ENCODE peak calls at places on chromosome 12, in nine cellular contexts. R is psoas muscle, F is foreskin fibroblast, B is coronary artery, P is epithelial cell of esophagus, Y is uterus, A is HCT116, W is fibroblast of the aortic adventitia, L is AG04450. D is an unnamed sample.
A peak's percentile ranks its signal among the peaks of the same experiment; 100 is the strongest.

GRCh38 chr12:64669270-64669842 is 59.1 kb downstream of the RASSF3 start:
- DNase-seq in R (no peak), F (no peak), B (no peak), P (no peak), Y (no peak), A (no peak), W (no peak), L (no peak), D (no peak)

GRCh38 chr12:25124493-25124892 is 70.5 kb downstream of the DNAI7 start:
- DNase-seq in R (no peak), F (no peak), B (no peak), P (peak; percentile 37), Y (no peak), A (no peak), W (no peak), L (no peak), D (no peak)

GRCh38 chr12:69442894-69443293 is 27.3 kb upstream of the FRS2 start:
- DNase-seq in R (no peak), F (peak; percentile 11), B (no peak), P (peak; percentile 85), Y (no peak), A (no peak), W (peak; percentile 99), L (peak; percentile 15), D (no peak)

GRCh38 chr12:52335598-52336262 is 14.5 kb upstream of the KRT83 start:
- DNase-seq in R (no peak), F (no peak), B (no peak), P (no peak), Y (no peak), A (no peak), W (no peak), L (no peak), D (no peak)

GRCh38 chr12:79373896-79374499 is 316.8 kb downstream of the PAWR start:
- DNase-seq in R (no peak), F (peak; percentile 8), B (no peak), P (peak; percentile 41), Y (no peak), A (no peak), W (peak; percentile 35), L (no peak), D (no peak)

GRCh38 chr12:83758889-83759631 is 1072.4 kb downstream of the TMTC2 start:
- DNase-seq in R (no peak), F (no peak), B (no peak), P (no peak), Y (no peak), A (no peak), W (no peak), L (no peak), D (no peak)

GRCh38 chr12:24045816-24046257 is 96.4 kb upstream of the SOX5 start:
- DNase-seq in R (no peak), F (peak; percentile 2), B (no peak), P (no peak), Y (no peak), A (no peak), W (peak; percentile 58), L (no peak), D (no peak)

GRCh38 chr12:1917172-1918070 is 1.0 kb downstream of the CACNA2D4 start:
- DNase-seq in R (no peak), F (no peak), B (no peak), P (no peak), Y (no peak), A (no peak), W (no peak), L (no peak), D (peak; percentile 22)

GRCh38 chr12:974281-974862 is 16.7 kb upstream of the ERC1 start:
- DNase-seq in R (no peak), F (no peak), B (no peak), P (no peak), Y (no peak), A (no peak), W (no peak), L (no peak), D (no peak)

GRCh38 chr12:87363497-87364084 is 665.6 kb downstream of the C12orf50 start:
- DNase-seq in R (no peak), F (no peak), B (no peak), P (no peak), Y (no peak), A (no peak), W (no peak), L (no peak), D (no peak)

DNA sequence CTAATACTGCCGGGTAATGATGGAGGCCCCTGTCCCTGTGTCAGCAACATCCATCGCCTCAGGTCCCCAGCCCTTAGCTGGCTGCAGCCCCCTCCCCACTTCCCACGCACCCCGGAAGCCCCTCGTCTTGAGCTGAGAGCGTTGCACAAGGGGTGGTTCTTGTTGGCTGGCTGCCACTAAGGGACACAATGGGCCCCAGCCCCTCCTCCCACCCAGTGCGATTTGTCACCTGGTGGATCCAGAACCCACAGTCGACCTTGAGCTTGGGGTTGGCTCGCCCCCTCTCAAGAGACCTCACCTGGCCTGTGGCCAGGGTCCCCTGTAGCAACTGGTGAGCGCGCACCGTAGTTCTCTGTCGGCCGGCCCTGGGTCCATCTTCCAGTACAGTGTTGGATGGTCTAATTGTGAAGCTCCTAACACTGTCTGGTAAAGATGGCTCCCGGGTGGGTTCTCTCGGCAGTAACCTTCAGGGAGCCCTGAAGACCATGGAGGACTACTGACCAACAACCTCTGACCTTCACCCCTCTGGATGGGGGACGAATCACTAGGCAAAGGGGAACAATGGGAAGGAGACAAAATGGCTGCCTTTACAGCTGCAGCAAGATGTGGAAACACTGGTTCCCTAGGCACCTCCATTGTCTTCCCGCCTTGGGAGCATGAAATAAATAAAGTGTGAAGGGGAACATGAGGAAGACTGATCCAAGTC is 6.6 kb downstream of the PHB2 start:
- DNase-seq in R (no peak), F (no peak), B (peak; percentile 73), P (no peak), Y (no peak), A (no peak), W (no peak), L (no peak), D (no peak)
- H3K4me3 ChIP-seq in R (no peak overlapping the region), F (no peak overlapping the region), B (no peak overlapping the region), P (peak overlapping the region; percentile 98), Y (no peak overlapping the region), A (peak overlapping the region; percentile 99), W (no peak overlapping the region), L (no peak overlapping the region), D (no peak overlapping the region)

DNA sequence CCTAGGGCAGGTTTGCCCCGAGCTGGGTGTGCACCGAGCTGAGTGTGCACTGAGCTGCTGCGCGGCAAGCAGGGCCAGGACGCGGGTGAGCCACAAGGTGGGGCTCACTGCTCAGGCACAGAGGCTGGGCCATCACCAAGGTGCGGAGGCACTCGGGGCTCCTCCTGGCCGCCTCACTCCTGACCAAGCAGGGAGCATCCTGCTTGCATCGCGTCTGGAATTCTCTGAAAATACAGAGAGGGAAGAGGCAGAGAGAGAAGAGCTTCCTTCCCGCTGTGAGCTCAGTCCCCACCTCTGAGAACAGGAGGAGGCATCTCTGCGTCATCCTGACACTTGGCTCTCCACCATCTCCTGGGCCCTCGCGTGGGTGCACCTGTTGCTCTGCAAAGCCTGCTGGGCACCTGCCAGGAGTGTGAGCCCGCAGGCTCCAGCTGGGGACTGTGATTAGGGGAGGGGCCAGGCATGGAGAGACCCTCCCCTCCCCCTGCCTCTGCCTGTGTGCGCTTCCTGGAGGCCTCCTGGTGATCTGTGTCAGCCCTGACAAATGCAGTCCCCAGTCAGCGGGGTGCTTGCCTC is 116.3 kb downstream of the GLT1D1 start:
- DNase-seq in R (no peak), F (no peak), B (no peak), P (no peak), Y (no peak), A (no peak), W (no peak), L (no peak), D (peak; percentile 85)
- TF ChIP-seq CTCF in R (no peak), F (no peak), B (no peak), P (peak; percentile 4), Y (no peak), A (no peak), W (no peak), L (no peak), D (peak; percentile 56)

DNA sequence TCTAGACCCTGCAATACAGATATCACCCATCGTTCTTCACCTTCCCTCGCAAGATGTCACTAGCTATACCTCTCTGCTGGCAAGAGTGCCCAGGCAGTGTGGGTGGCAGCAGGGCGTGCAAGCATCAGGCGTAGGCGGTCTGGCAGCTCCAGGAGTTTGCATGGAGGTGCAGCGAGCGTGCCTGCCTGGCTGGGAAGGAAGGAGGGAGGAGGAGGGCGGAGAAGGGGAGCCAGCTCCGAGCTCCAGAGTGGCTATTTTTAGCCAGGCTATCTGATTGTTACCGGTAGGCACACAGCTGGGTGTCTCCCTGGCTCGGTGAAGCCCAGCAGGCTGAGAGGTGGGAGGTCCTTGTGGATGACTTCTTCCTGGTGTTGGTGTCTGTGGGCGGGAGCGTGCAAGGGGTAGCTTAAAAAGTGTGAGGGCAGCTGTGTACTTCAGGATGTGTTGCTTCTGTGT is 6.2 kb downstream of the FOXJ2 start:
- DNase-seq in R (peak; percentile 84), F (peak; percentile 59), B (peak; percentile 80), P (peak; percentile 69), Y (peak; percentile 49), A (no peak), W (peak; percentile 65), L (peak; percentile 15), D (peak; percentile 77)
- H3K4me3 ChIP-seq in R (peak overlapping the region; percentile 47), F (peak overlapping the region; percentile 13), B (peak overlapping the region; percentile 64), P (peak overlapping the region; percentile 21), Y (no peak overlapping the region), A (no peak overlapping the region), W (peak overlapping the region; percentile 49), L (peak overlapping the region; percentile 50), D (peak overlapping the region; percentile 46)

DNA sequence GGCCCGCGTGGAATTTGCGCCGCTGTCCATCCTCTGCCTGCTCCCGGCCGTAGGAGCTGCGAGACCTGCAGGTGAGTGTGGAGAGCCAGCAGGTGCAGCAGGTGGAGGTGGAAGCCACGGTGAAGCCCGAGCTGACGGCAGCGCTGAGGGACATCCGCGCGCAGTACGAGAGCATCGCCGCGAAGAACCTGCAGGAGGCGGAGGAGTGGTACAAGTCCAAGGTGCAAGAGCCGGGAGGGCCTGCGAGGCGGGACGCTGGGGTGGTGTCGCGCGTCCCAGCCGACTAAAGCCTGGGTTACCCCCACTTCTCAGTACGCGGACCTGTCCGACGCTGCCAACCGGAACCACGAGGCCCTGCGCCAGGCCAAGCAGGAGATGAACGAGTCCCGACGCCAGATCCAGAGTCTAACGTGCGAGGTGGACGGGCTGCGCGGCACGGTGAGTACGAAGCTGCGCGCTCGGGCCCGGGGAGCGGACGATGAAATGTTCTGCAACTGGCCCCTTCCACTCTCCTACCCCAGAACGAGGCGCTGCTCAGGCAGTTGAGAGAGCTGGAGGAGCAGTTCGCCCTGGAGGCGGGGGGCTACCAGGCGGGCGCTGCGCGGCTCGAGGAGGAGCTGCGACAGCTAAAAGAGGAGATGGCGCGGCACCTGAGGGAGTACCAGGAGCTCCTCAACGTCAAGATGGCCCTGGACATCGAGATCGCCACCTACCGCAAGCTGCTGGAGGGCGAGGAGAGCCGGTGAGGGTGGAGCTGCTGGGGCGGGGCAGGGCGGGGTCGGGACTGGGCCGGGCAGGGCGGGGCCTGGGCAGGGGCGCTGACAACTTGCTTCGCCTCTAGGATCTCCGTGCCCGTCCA is 2.1 kb downstream of the PRPH start:
- DNase-seq in R (peak; percentile 56), F (no peak), B (no peak), P (peak; percentile 46), Y (no peak), A (peak; percentile 62), W (no peak), L (no peak), D (no peak)
- TF ChIP-seq CTCF in R (no peak), F (no peak), B (no peak), P (no peak), Y (no peak), A (no peak), W (peak; percentile 20), L (no peak), D (no peak)

GRCh38 chr12:57868211-57868610 is 21.7 kb upstream of the CTDSP2 start:
- DNase-seq in R (no peak), F (no peak), B (no peak), P (no peak), Y (no peak), A (no peak), W (peak; percentile 63), L (no peak), D (no peak)
- H3K4me3 ChIP-seq in R (no peak overlapping the region), F (no peak overlapping the region), B (no peak overlapping the region), P (no peak overlapping the region), Y (no peak overlapping the region), A (no peak overlapping the region), W (no peak overlapping the region), L (no peak overlapping the region), D (peak overlapping the region; percentile 15)

D was measured in dorsolateral prefrontal cortex.